ENCODE peak calls at places on chromosome 21, in four cellular contexts. C is lower lobe of right lung, B is heart left ventricle, D is choroid plexus epithelial cell. F is an unnamed sample.

GRCh38 chr21:28699591-28700259 is 293.0 kb downstream of the LTN1 start:
- DNase-seq in C (no peak), B (no peak), D (no peak), F (no peak)

GRCh38 chr21:35266546-35266945 is 217.4 kb upstream of the RUNX1 start:
- DNase-seq in C (no peak), B (no peak), D (no peak), F (no peak)

GRCh38 chr21:26788783-26789182 is 56.4 kb downstream of the ADAMTS1 start:
- DNase-seq in C (no peak), B (peak), D (no peak), F (no peak)

GRCh38 chr21:42913461-42913860 is 12.0 kb downstream of the ERVH48-1 start:
- DNase-seq in C (no peak), B (no peak), D (no peak), F (no peak)

GRCh38 chr21:34743831-34744230 is 75.0 kb downstream of the CLIC6 start:
- DNase-seq in C (no peak), B (peak), D (peak), F (peak)

GRCh38 chr21:29078884-29079765 is 5.7 kb upstream of the CCT8 start:
- DNase-seq in C (peak), B (no peak), D (peak), F (peak)

GRCh38 chr21:38159355-38159754 is 97.4 kb upstream of the KCNJ15 start:
- DNase-seq in C (peak), B (peak), D (peak), F (peak)

GRCh38 chr21:32094792-32095191 is 184.1 kb downstream of the MIS18A start:
- DNase-seq in C (no peak), B (no peak), D (no peak), F (no peak)

GRCh38 chr21:40839551-40839950 is 7.4 kb downstream of the DSCAM start:
- DNase-seq in C (no peak), B (no peak), D (no peak), F (no peak)

GRCh38 chr21:40837456-40837855 is 9.5 kb downstream of the DSCAM start:
- DNase-seq in C (no peak), B (no peak), D (no peak), F (peak)

GRCh38 chr21:40842197-40842552 is 4.8 kb downstream of the DSCAM start:
- DNase-seq in C (no peak), B (no peak), D (no peak), F (no peak)

GRCh38 chr21:40841524-40842196 is 5.3 kb downstream of the DSCAM start:
- DNase-seq in C (peak), B (peak), D (no peak), F (peak)

GRCh38 chr21:40840441-40840840 is 6.5 kb downstream of the DSCAM start:
- DNase-seq in C (no peak), B (no peak), D (no peak), F (no peak)
- H3K4me3 ChIP-seq in C (no peak), B (no peak), D (no peak), F (no peak)

GRCh38 chr21:44927587-44928461 is 7.1 kb upstream of the ITGB2 start:
- DNase-seq in C (peak), B (peak), D (peak), F (peak)
- TF ChIP-seq CTCF in C (no peak), B (no peak), D (peak), F (no peak)

GRCh38 chr21:41765393-41765950 is 1.4 kb downstream of the RIPK4 start:
- DNase-seq in C (no peak), B (no peak), D (no peak), F (no peak)
- H3K4me3 ChIP-seq in C (peak), B (no peak), D (no peak), F (no peak)

GRCh38 chr21:39204134-39204533 is 20.9 kb upstream of the PSMG1 start:
- DNase-seq in C (no peak), B (no peak), D (no peak), F (no peak)
- TF ChIP-seq CTCF in C (no peak), B (no peak), D (peak), F (peak)

GRCh38 chr21:37006521-37007291 is at the start of gene RIPPLY3:
- DNase-seq in C (no peak), B (no peak), D (peak), F (peak)
- H3K4me3 ChIP-seq in C (peak), B (peak), D (peak), F (peak)

DNA sequence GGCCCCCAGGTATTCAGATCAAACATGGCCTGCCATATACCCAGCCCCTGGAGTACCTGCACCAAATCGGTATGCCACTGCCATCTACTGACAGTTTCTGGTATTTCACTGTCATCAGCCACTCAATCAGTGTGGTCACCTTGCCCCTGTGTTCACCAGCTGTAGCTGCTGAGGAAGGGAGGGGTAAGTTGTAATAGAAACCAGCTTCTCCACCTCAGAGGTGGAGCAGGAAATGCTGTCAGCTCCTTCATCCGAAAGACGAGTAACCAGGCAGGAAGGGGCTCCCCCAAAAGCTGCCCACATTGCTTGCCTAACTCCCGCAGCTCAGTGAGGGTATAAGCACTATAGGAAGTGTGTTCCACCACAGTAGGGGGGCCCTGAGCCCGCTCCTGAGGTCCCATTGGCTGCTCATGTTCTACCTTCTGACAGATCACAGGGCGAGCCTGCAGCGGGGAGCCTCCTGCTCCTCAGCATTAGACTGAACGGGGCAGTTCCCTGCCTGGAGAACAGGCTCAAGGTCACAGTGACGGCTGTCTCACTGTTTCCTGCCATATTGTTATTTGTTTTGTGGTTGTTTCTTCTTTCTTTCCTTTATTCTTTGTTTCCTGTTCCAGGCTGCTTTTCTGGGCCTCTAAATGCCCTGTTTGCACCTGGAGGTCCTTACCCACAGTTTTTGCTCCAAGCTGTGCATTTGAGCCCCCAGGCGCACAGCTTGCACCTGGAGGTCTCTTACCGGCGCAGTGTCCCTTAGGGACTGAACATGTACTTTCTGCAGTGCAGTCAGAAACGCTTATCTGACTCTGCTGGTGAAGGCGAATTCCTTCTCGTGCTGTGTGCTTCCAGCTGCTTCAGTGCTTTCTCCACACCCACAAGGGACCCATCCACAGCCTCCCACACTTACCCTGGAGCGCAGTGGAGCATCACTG is 1638.3 kb downstream of the MRPL39 start:
- DNase-seq in C (no peak), B (no peak), D (peak), F (peak)
- TF ChIP-seq CTCF in C (peak), B (peak), D (peak), F (peak)